ENCODE peak calls at places on chromosomes 13 and 19, in ten cellular contexts. One of them, this sample, is unnamed.
A peak's percentile ranks its signal among the peaks of the same experiment; 100 is the strongest.

GRCh38 chr13:85255978-85256377 is 543.2 kb downstream of the SLITRK6 start:
- DNase-seq in activated T-cell treated with anti-CD3 and anti-CD28 coated beads, Interleukin-2, amount 50 U/mL, for 4 hours: no peak
- DNase-seq in ecto neural progenitor cell: no peak
- DNase-seq in left ventricle myocardium superior: no peak
- DNase-seq in activated CD4-positive, alpha-beta T cell treated with anti-CD3 and anti-CD28 coated beads, Interleukin-2, amount 50 U/mL, for 48 hours: no peak
- DNase-seq in EL: no peak
- DNase-seq in fibroblast of pulmonary artery: peak; percentile 38
- DNase-seq in NCI-H1436: no peak
- DNase-seq in naive thymus-derived CD8-positive, alpha-beta T cell: no peak
- DNase-seq in stimulated activated CD4-positive, alpha-beta T cell treated with anti-CD3 and anti-CD28 coated beads, Interleukin-2, amount 100 ng/mL, for 48 hours: no peak
- DNase-seq in this sample: no peak

GRCh38 chr19:58480481-58480830 is 4.3 kb downstream of the ZNF446 start:
- DNase-seq in activated T-cell treated with anti-CD3 and anti-CD28 coated beads, Interleukin-2, amount 50 U/mL, for 4 hours: no peak
- DNase-seq in EL: no peak
- DNase-seq in activated CD4-positive, alpha-beta T cell treated with anti-CD3 and anti-CD28 coated beads, Interleukin-2, amount 50 U/mL, for 48 hours: no peak
- DNase-seq in naive thymus-derived CD8-positive, alpha-beta T cell: no peak
- DNase-seq in fibroblast of pulmonary artery: no peak
- DNase-seq in ecto neural progenitor cell: no peak
- DNase-seq in stimulated activated CD4-positive, alpha-beta T cell treated with anti-CD3 and anti-CD28 coated beads, Interleukin-2, amount 100 ng/mL, for 48 hours: no peak
- DNase-seq in left ventricle myocardium superior: no peak
- DNase-seq in NCI-H1436: no peak
- DNase-seq in this sample: no peak

GRCh38 chr13:95176611-95177259 is 124.5 kb downstream of the ABCC4 start:
- DNase-seq in naive thymus-derived CD8-positive, alpha-beta T cell: peak; percentile 52
- DNase-seq in left ventricle myocardium superior: no peak
- DNase-seq in activated T-cell treated with anti-CD3 and anti-CD28 coated beads, Interleukin-2, amount 50 U/mL, for 4 hours: no peak
- DNase-seq in activated CD4-positive, alpha-beta T cell treated with anti-CD3 and anti-CD28 coated beads, Interleukin-2, amount 50 U/mL, for 48 hours: no peak
- DNase-seq in NCI-H1436: no peak
- DNase-seq in ecto neural progenitor cell: no peak
- DNase-seq in fibroblast of pulmonary artery: peak; percentile 35
- DNase-seq in stimulated activated CD4-positive, alpha-beta T cell treated with anti-CD3 and anti-CD28 coated beads, Interleukin-2, amount 100 ng/mL, for 48 hours: no peak
- DNase-seq in EL: no peak
- DNase-seq in this sample: no peak

GRCh38 chr19:2282062-2282861 is at the start of gene PEAK3:
- DNase-seq in left ventricle myocardium superior: peak; percentile 87
- DNase-seq in naive thymus-derived CD8-positive, alpha-beta T cell: no peak
- DNase-seq in stimulated activated CD4-positive, alpha-beta T cell treated with anti-CD3 and anti-CD28 coated beads, Interleukin-2, amount 100 ng/mL, for 48 hours: no peak
- DNase-seq in EL: peak; percentile 62
- DNase-seq in ecto neural progenitor cell: peak; percentile 71
- DNase-seq in activated T-cell treated with anti-CD3 and anti-CD28 coated beads, Interleukin-2, amount 50 U/mL, for 4 hours: no peak
- DNase-seq in NCI-H1436: no peak
- DNase-seq in activated CD4-positive, alpha-beta T cell treated with anti-CD3 and anti-CD28 coated beads, Interleukin-2, amount 50 U/mL, for 48 hours: no peak
- DNase-seq in fibroblast of pulmonary artery: peak; percentile 35
- DNase-seq in this sample: peak; percentile 87

GRCh38 chr13:41500501-41500900 is 43.2 kb downstream of the RGCC start:
- DNase-seq in activated T-cell treated with anti-CD3 and anti-CD28 coated beads, Interleukin-2, amount 50 U/mL, for 4 hours: peak; percentile 22
- DNase-seq in naive thymus-derived CD8-positive, alpha-beta T cell: peak; percentile 23
- DNase-seq in NCI-H1436: no peak
- DNase-seq in stimulated activated CD4-positive, alpha-beta T cell treated with anti-CD3 and anti-CD28 coated beads, Interleukin-2, amount 100 ng/mL, for 48 hours: no peak
- DNase-seq in ecto neural progenitor cell: no peak
- DNase-seq in fibroblast of pulmonary artery: no peak
- DNase-seq in left ventricle myocardium superior: no peak
- DNase-seq in EL: no peak
- DNase-seq in activated CD4-positive, alpha-beta T cell treated with anti-CD3 and anti-CD28 coated beads, Interleukin-2, amount 50 U/mL, for 48 hours: peak; percentile 42
- DNase-seq in this sample: peak; percentile 33

GRCh38 chr13:86403213-86403612 is 604.0 kb upstream of the SLITRK6 start:
- DNase-seq in activated CD4-positive, alpha-beta T cell treated with anti-CD3 and anti-CD28 coated beads, Interleukin-2, amount 50 U/mL, for 48 hours: no peak
- DNase-seq in NCI-H1436: no peak
- DNase-seq in stimulated activated CD4-positive, alpha-beta T cell treated with anti-CD3 and anti-CD28 coated beads, Interleukin-2, amount 100 ng/mL, for 48 hours: no peak
- DNase-seq in activated T-cell treated with anti-CD3 and anti-CD28 coated beads, Interleukin-2, amount 50 U/mL, for 4 hours: no peak
- DNase-seq in fibroblast of pulmonary artery: no peak
- DNase-seq in naive thymus-derived CD8-positive, alpha-beta T cell: no peak
- DNase-seq in EL: no peak
- DNase-seq in ecto neural progenitor cell: no peak
- DNase-seq in left ventricle myocardium superior: no peak
- DNase-seq in this sample: no peak

GRCh38 chr19:33785795-33786194 is 10.9 kb upstream of the KCTD15 start:
- DNase-seq in ecto neural progenitor cell: no peak
- DNase-seq in activated T-cell treated with anti-CD3 and anti-CD28 coated beads, Interleukin-2, amount 50 U/mL, for 4 hours: no peak
- DNase-seq in stimulated activated CD4-positive, alpha-beta T cell treated with anti-CD3 and anti-CD28 coated beads, Interleukin-2, amount 100 ng/mL, for 48 hours: no peak
- DNase-seq in left ventricle myocardium superior: no peak
- DNase-seq in fibroblast of pulmonary artery: peak; percentile 22
- DNase-seq in naive thymus-derived CD8-positive, alpha-beta T cell: no peak
- DNase-seq in EL: peak; percentile 54
- DNase-seq in activated CD4-positive, alpha-beta T cell treated with anti-CD3 and anti-CD28 coated beads, Interleukin-2, amount 50 U/mL, for 48 hours: no peak
- DNase-seq in NCI-H1436: no peak
- DNase-seq in this sample: no peak

GRCh38 chr13:20369886-20370361 is 137.8 kb upstream of the GJB6 start:
- DNase-seq in NCI-H1436: no peak
- DNase-seq in ecto neural progenitor cell: no peak
- DNase-seq in left ventricle myocardium superior: no peak
- DNase-seq in EL: no peak
- DNase-seq in activated T-cell treated with anti-CD3 and anti-CD28 coated beads, Interleukin-2, amount 50 U/mL, for 4 hours: no peak
- DNase-seq in stimulated activated CD4-positive, alpha-beta T cell treated with anti-CD3 and anti-CD28 coated beads, Interleukin-2, amount 100 ng/mL, for 48 hours: no peak
- DNase-seq in naive thymus-derived CD8-positive, alpha-beta T cell: no peak
- DNase-seq in fibroblast of pulmonary artery: no peak
- DNase-seq in activated CD4-positive, alpha-beta T cell treated with anti-CD3 and anti-CD28 coated beads, Interleukin-2, amount 50 U/mL, for 48 hours: no peak
- DNase-seq in this sample: no peak

GRCh38 chr19:48596679-48597465 is 9.7 kb upstream of the SPACA4 start:
- DNase-seq in ecto neural progenitor cell: no peak
- DNase-seq in NCI-H1436: no peak
- DNase-seq in naive thymus-derived CD8-positive, alpha-beta T cell: peak; percentile 50
- DNase-seq in stimulated activated CD4-positive, alpha-beta T cell treated with anti-CD3 and anti-CD28 coated beads, Interleukin-2, amount 100 ng/mL, for 48 hours: no peak
- DNase-seq in activated T-cell treated with anti-CD3 and anti-CD28 coated beads, Interleukin-2, amount 50 U/mL, for 4 hours: no peak
- DNase-seq in activated CD4-positive, alpha-beta T cell treated with anti-CD3 and anti-CD28 coated beads, Interleukin-2, amount 50 U/mL, for 48 hours: peak; percentile 48
- DNase-seq in EL: no peak
- DNase-seq in left ventricle myocardium superior: no peak
- DNase-seq in fibroblast of pulmonary artery: no peak
- DNase-seq in this sample: no peak

GRCh38 chr13:30442854-30443379 is 20.6 kb downstream of the UBE2L5 start:
- DNase-seq in ecto neural progenitor cell: no peak
- DNase-seq in left ventricle myocardium superior: no peak
- DNase-seq in naive thymus-derived CD8-positive, alpha-beta T cell: no peak
- DNase-seq in activated CD4-positive, alpha-beta T cell treated with anti-CD3 and anti-CD28 coated beads, Interleukin-2, amount 50 U/mL, for 48 hours: no peak
- DNase-seq in EL: no peak
- DNase-seq in activated T-cell treated with anti-CD3 and anti-CD28 coated beads, Interleukin-2, amount 50 U/mL, for 4 hours: no peak
- DNase-seq in NCI-H1436: no peak
- DNase-seq in fibroblast of pulmonary artery: no peak
- DNase-seq in stimulated activated CD4-positive, alpha-beta T cell treated with anti-CD3 and anti-CD28 coated beads, Interleukin-2, amount 100 ng/mL, for 48 hours: no peak
- DNase-seq in this sample: no peak

GRCh38 chr19:2227415-2228156 is 8.5 kb downstream of the PLEKHJ1 start:
- DNase-seq in fibroblast of pulmonary artery: no peak
- DNase-seq in EL: no peak
- DNase-seq in ecto neural progenitor cell: no peak
- DNase-seq in NCI-H1436: no peak
- DNase-seq in activated CD4-positive, alpha-beta T cell treated with anti-CD3 and anti-CD28 coated beads, Interleukin-2, amount 50 U/mL, for 48 hours: no peak
- DNase-seq in stimulated activated CD4-positive, alpha-beta T cell treated with anti-CD3 and anti-CD28 coated beads, Interleukin-2, amount 100 ng/mL, for 48 hours: no peak
- DNase-seq in left ventricle myocardium superior: no peak
- DNase-seq in naive thymus-derived CD8-positive, alpha-beta T cell: no peak
- DNase-seq in activated T-cell treated with anti-CD3 and anti-CD28 coated beads, Interleukin-2, amount 50 U/mL, for 4 hours: no peak
- DNase-seq in this sample: no peak

GRCh38 chr13:36313047-36313969 is 15.7 kb upstream of the CCDC169 start:
- DNase-seq in ecto neural progenitor cell: no peak
- DNase-seq in fibroblast of pulmonary artery: no peak
- DNase-seq in EL: no peak
- DNase-seq in NCI-H1436: no peak
- DNase-seq in stimulated activated CD4-positive, alpha-beta T cell treated with anti-CD3 and anti-CD28 coated beads, Interleukin-2, amount 100 ng/mL, for 48 hours: no peak
- DNase-seq in naive thymus-derived CD8-positive, alpha-beta T cell: no peak
- DNase-seq in activated CD4-positive, alpha-beta T cell treated with anti-CD3 and anti-CD28 coated beads, Interleukin-2, amount 50 U/mL, for 48 hours: no peak
- DNase-seq in activated T-cell treated with anti-CD3 and anti-CD28 coated beads, Interleukin-2, amount 50 U/mL, for 4 hours: no peak
- DNase-seq in left ventricle myocardium superior: no peak
- DNase-seq in this sample: no peak

GRCh38 chr13:99968521-99969367 is 2.8 kb downstream of the ZIC5 start:
- DNase-seq in activated T-cell treated with anti-CD3 and anti-CD28 coated beads, Interleukin-2, amount 50 U/mL, for 4 hours: no peak
- DNase-seq in ecto neural progenitor cell: peak; percentile 64
- DNase-seq in activated CD4-positive, alpha-beta T cell treated with anti-CD3 and anti-CD28 coated beads, Interleukin-2, amount 50 U/mL, for 48 hours: no peak
- DNase-seq in EL: no peak
- DNase-seq in NCI-H1436: no peak
- DNase-seq in left ventricle myocardium superior: no peak
- DNase-seq in fibroblast of pulmonary artery: no peak
- DNase-seq in naive thymus-derived CD8-positive, alpha-beta T cell: no peak
- DNase-seq in stimulated activated CD4-positive, alpha-beta T cell treated with anti-CD3 and anti-CD28 coated beads, Interleukin-2, amount 100 ng/mL, for 48 hours: no peak
- DNase-seq in this sample: no peak